ENCODE peak calls at places on chromosomes 3 and 15, in ten cellular contexts. C is SJSA1; P is AG08396; G is midbrain; D is right lobe of liver; H is myocyte; T is bronchial epithelial cell; I is fibroblast of pulmonary artery; N is activated T-cell treated with anti-CD3 and anti-CD28 coated beads, Interleukin-2, amount 50 U/mL, for 72 hours; X is M059J. M is an unnamed sample.

GRCh38 chr15:45084163-45084562 is 29.8 kb downstream of the DUOX2 start:
- DNase-seq in N (no peak), P (no peak), H (peak), I (no peak), D (no peak), G (no peak), X (peak), T (no peak), C (no peak), M (no peak)

GRCh38 chr3:76582632-76583378 is 457.1 kb upstream of the ROBO2 start:
- DNase-seq in H (no peak), D (no peak), C (no peak), X (no peak), I (no peak), T (no peak), P (no peak), N (no peak), G (no peak), M (no peak)

GRCh38 chr3:138854204-138854603 is 19.5 kb upstream of the PIK3CB start:
- DNase-seq in H (no peak), G (no peak), N (no peak), T (no peak), D (no peak), I (no peak), P (no peak), X (no peak), C (no peak), M (no peak)

GRCh38 chr3:54917172-54917571 is 10.7 kb downstream of the LRTM1 start:
- DNase-seq in P (no peak), X (peak), G (no peak), H (peak), I (no peak), T (peak), D (no peak), C (no peak), N (no peak), M (no peak)

GRCh38 chr3:51343918-51344687 is 41.0 kb upstream of the MANF start:
- DNase-seq in T (peak), G (no peak), X (peak), N (no peak), P (peak), C (peak), H (peak), I (peak), D (no peak), M (no peak)

GRCh38 chr3:11706604-11707003 is 62.9 kb upstream of the VGLL4 start:
- DNase-seq in X (no peak), G (no peak), I (no peak), T (no peak), D (no peak), P (no peak), H (no peak), N (no peak), C (no peak), M (no peak)

GRCh38 chr15:63909819-63910437 is 76.2 kb upstream of the HERC1 start:
- DNase-seq in G (no peak), P (peak), D (no peak), X (peak), I (peak), N (no peak), T (no peak), H (peak), C (no peak), M (no peak)

GRCh38 chr3:107284570-107284969 is 92.7 kb upstream of the CCDC54 start:
- DNase-seq in I (peak), P (no peak), T (peak), G (no peak), H (peak), D (no peak), X (peak), N (no peak), C (peak), M (no peak)

GRCh38 chr3:59064276-59064675 is 14.5 kb upstream of the CFAP20DC start:
- DNase-seq in C (no peak), X (no peak), D (no peak), T (no peak), I (no peak), G (no peak), N (no peak), H (no peak), P (no peak), M (peak)

GRCh38 chr3:101070260-101071121 is 77.3 kb upstream of the ABI3BP start:
- DNase-seq in H (peak), N (peak), T (no peak), C (no peak), I (peak), X (peak), D (peak), G (no peak), P (no peak), M (peak)

M was measured in H7.